ENCODE peak calls at places on chromosomes 6 and 20, in four cellular contexts. P, X, Q and V are unnamed samples.

GRCh38 chr6:42561986-42562385 is 1.8 kb upstream of the UBR2 start:
- DNase-seq in P (no peak), X (no peak), Q (no peak), V (no peak)

GRCh38 chr20:57429579-57430202 is 38.5 kb downstream of the RBM38 start:
- DNase-seq in P (no peak), X (peak), Q (no peak), V (no peak)

GRCh38 chr6:165117121-165117520 is 192.3 kb downstream of the C6orf118 start:
- DNase-seq in P (peak), X (no peak), Q (no peak), V (no peak)

GRCh38 chr6:38978139-38978704 is 70.4 kb upstream of the GLP1R start:
- DNase-seq in P (no peak), X (no peak), Q (no peak), V (no peak)

GRCh38 chr20:41004561-41005360 is 23.9 kb upstream of the TOP1 start:
- DNase-seq in P (peak), X (peak), Q (no peak), V (no peak)

GRCh38 chr20:40008177-40008576 is 680.9 kb downstream of the MAFB start:
- DNase-seq in P (peak), X (no peak), Q (no peak), V (no peak)

GRCh38 chr20:37534401-37535157 is 6.9 kb upstream of the BLCAP start:
- DNase-seq in P (peak), X (peak), Q (peak), V (peak)

GRCh38 chr20:46423342-46423741 is 16.9 kb upstream of the ELMO2 start:
- DNase-seq in P (no peak), X (no peak), Q (no peak), V (peak)

GRCh38 chr6:680666-681374 is 12.1 kb downstream of the EXOC2 start:
- DNase-seq in P (no peak), X (peak), Q (no peak), V (no peak)

GRCh38 chr20:37781626-37782025 is 87.8 kb downstream of the CTNNBL1 start:
- DNase-seq in P (peak), X (peak), Q (no peak), V (no peak)

GRCh38 chr20:42483694-42484303 is 705.9 kb downstream of the PTPRT start:
- DNase-seq in P (no peak), X (no peak), Q (peak), V (peak)

GRCh38 chr20:4999788-5000187 is 1.5 kb downstream of the SLC23A2 start:
- DNase-seq in P (no peak), X (no peak), Q (no peak), V (no peak)

GRCh38 chr6:107540465-107540857 is 50.5 kb downstream of the SOBP start:
- DNase-seq in P (no peak), X (no peak), Q (no peak), V (no peak)

GRCh38 chr20:8800089-8800488 is 268.8 kb upstream of the PLCB4 start:
- DNase-seq in P (no peak), X (no peak), Q (no peak), V (no peak)

GRCh38 chr6:155066371-155066770 is 71.3 kb downstream of the TIAM2 start:
- DNase-seq in P (peak), X (no peak), Q (no peak), V (no peak)

GRCh38 chr6:144259988-144260387 is 25.1 kb upstream of the UTRN start:
- DNase-seq in P (peak), X (no peak), Q (no peak), V (no peak)

GRCh38 chr20:1469925-1470571 is 3.4 kb upstream of the NSFL1C start:
- DNase-seq in P (peak), X (peak), Q (peak), V (peak)

GRCh38 chr6:114284281-114284680 is 58.5 kb downstream of the HS3ST5 start:
- DNase-seq in P (peak), X (peak), Q (no peak), V (no peak)

GRCh38 chr6:36657942-36658544 is 20.5 kb upstream of the CDKN1A start:
- DNase-seq in P (peak), X (peak), Q (no peak), V (no peak)

GRCh38 chr20:4633780-4634179 is 87.9 kb upstream of the PRND start:
- DNase-seq in P (peak), X (peak), Q (no peak), V (no peak)

GRCh38 chr6:54697423-54697822 is 149.1 kb upstream of the FAM83B start:
- DNase-seq in P (peak), X (peak), Q (no peak), V (no peak)